ENCODE peak calls at places on chromosomes 12 and 14, in five cellular contexts. One of them, this sample, is unnamed.

GRCh38 chr12:27549801-27550652 is 26.0 kb downstream of the PPFIBP1 start:
- DNase-seq in CD8-positive, alpha-beta memory T cell: no peak
- DNase-seq in breast epithelium: peak; percentile 63
- DNase-seq in stomach: peak; percentile 81
- DNase-seq in pancreas: peak; percentile 92
- DNase-seq in this sample: peak; percentile 80

GRCh38 chr14:68978550-68978911 is 571 bp downstream of the ACTN1 start:
- DNase-seq in CD8-positive, alpha-beta memory T cell: no peak
- DNase-seq in breast epithelium: peak; percentile 80
- DNase-seq in stomach: peak; percentile 76
- DNase-seq in pancreas: peak; percentile 73
- DNase-seq in this sample: no peak

GRCh38 chr12:29110506-29111442 is 38.3 kb upstream of the FAR2 start:
- DNase-seq in CD8-positive, alpha-beta memory T cell: no peak
- DNase-seq in breast epithelium: no peak
- DNase-seq in stomach: no peak
- DNase-seq in pancreas: no peak
- DNase-seq in this sample: no peak

GRCh38 chr12:65825573-65826512 is 1.6 kb downstream of the HMGA2 start:
- DNase-seq in CD8-positive, alpha-beta memory T cell: no peak
- DNase-seq in breast epithelium: no peak
- DNase-seq in stomach: peak; percentile 45
- DNase-seq in pancreas: peak; percentile 20
- DNase-seq in this sample: no peak

GRCh38 chr14:101960225-101960624 is 4.1 kb upstream of the DYNC1H1 start:
- DNase-seq in CD8-positive, alpha-beta memory T cell: no peak
- DNase-seq in breast epithelium: no peak
- DNase-seq in stomach: no peak
- DNase-seq in pancreas: no peak
- DNase-seq in this sample: no peak

GRCh38 chr14:75476274-75476995 is 45.8 kb upstream of the BATF start:
- DNase-seq in CD8-positive, alpha-beta memory T cell: no peak
- DNase-seq in breast epithelium: no peak
- DNase-seq in stomach: peak; percentile 17
- DNase-seq in pancreas: no peak
- DNase-seq in this sample: no peak

GRCh38 chr12:2324375-2324774 is 271.6 kb downstream of the CACNA1C start:
- DNase-seq in CD8-positive, alpha-beta memory T cell: no peak
- DNase-seq in breast epithelium: no peak
- DNase-seq in stomach: peak; percentile 46
- DNase-seq in pancreas: peak; percentile 74
- DNase-seq in this sample: no peak

GRCh38 chr12:28369483-28369882 is 179.2 kb downstream of the CCDC91 start:
- DNase-seq in CD8-positive, alpha-beta memory T cell: no peak
- DNase-seq in breast epithelium: no peak
- DNase-seq in stomach: no peak
- DNase-seq in pancreas: no peak
- DNase-seq in this sample: no peak

GRCh38 chr12:2099595-2099994 is 46.8 kb downstream of the CACNA1C start:
- DNase-seq in CD8-positive, alpha-beta memory T cell: no peak
- DNase-seq in breast epithelium: no peak
- DNase-seq in stomach: no peak
- DNase-seq in pancreas: no peak
- DNase-seq in this sample: no peak

GRCh38 chr12:2958432-2959193 is 584 bp upstream of the TEAD4 start:
- DNase-seq in CD8-positive, alpha-beta memory T cell: no peak
- DNase-seq in breast epithelium: no peak
- DNase-seq in stomach: peak; percentile 54
- DNase-seq in pancreas: peak; percentile 78
- DNase-seq in this sample: peak; percentile 84

GRCh38 chr14:41668346-41668745 is 61.7 kb downstream of the LRFN5 start:
- DNase-seq in CD8-positive, alpha-beta memory T cell: no peak
- DNase-seq in breast epithelium: no peak
- DNase-seq in stomach: no peak
- DNase-seq in pancreas: no peak
- DNase-seq in this sample: no peak

GRCh38 chr12:55974308-55974724 is 438 bp downstream of the RAB5B start:
- DNase-seq in CD8-positive, alpha-beta memory T cell: peak; percentile 24
- DNase-seq in breast epithelium: peak; percentile 61
- DNase-seq in stomach: peak; percentile 54
- DNase-seq in pancreas: no peak
- DNase-seq in this sample: peak; percentile 36

GRCh38 chr14:23113346-23114119 is 5.5 kb downstream of the CEBPE start:
- DNase-seq in CD8-positive, alpha-beta memory T cell: no peak
- DNase-seq in breast epithelium: no peak
- DNase-seq in stomach: no peak
- DNase-seq in pancreas: no peak
- DNase-seq in this sample: no peak

GRCh38 chr14:38282941-38283340 is 27.0 kb upstream of the CLEC14A start:
- DNase-seq in CD8-positive, alpha-beta memory T cell: no peak
- DNase-seq in breast epithelium: no peak
- DNase-seq in stomach: no peak
- DNase-seq in pancreas: no peak
- DNase-seq in this sample: no peak

GRCh38 chr12:122867701-122868461 is 28.0 kb downstream of the VPS37B start:
- DNase-seq in CD8-positive, alpha-beta memory T cell: no peak
- DNase-seq in breast epithelium: peak; percentile 49
- DNase-seq in stomach: peak; percentile 95
- DNase-seq in pancreas: peak; percentile 90
- DNase-seq in this sample: peak; percentile 90

GRCh38 chr14:24313912-24314311 is 2.6 kb downstream of the LTB4R start:
- DNase-seq in CD8-positive, alpha-beta memory T cell: no peak
- DNase-seq in breast epithelium: no peak
- DNase-seq in stomach: no peak
- DNase-seq in pancreas: no peak
- DNase-seq in this sample: no peak

GRCh38 chr12:52644078-52644415 is 8.0 kb downstream of the KRT2 start:
- DNase-seq in CD8-positive, alpha-beta memory T cell: no peak
- DNase-seq in breast epithelium: no peak
- DNase-seq in stomach: no peak
- DNase-seq in pancreas: no peak
- DNase-seq in this sample: no peak

GRCh38 chr12:6606331-6607131 is 648 bp downstream of the CHD4 start:
- DNase-seq in CD8-positive, alpha-beta memory T cell: peak; percentile 58
- DNase-seq in breast epithelium: peak; percentile 56
- DNase-seq in stomach: peak; percentile 59
- DNase-seq in pancreas: peak; percentile 81
- DNase-seq in this sample: no peak

GRCh38 chr12:6602526-6602925 is 4.7 kb downstream of the CHD4 start:
- DNase-seq in CD8-positive, alpha-beta memory T cell: no peak
- DNase-seq in breast epithelium: no peak
- DNase-seq in stomach: no peak
- DNase-seq in pancreas: no peak
- DNase-seq in this sample: no peak

GRCh38 chr12:6603095-6603567 is 4.0 kb downstream of the CHD4 start:
- DNase-seq in CD8-positive, alpha-beta memory T cell: no peak
- DNase-seq in breast epithelium: no peak
- DNase-seq in stomach: no peak
- DNase-seq in pancreas: no peak
- DNase-seq in this sample: no peak

GRCh38 chr12:6605425-6606330 is 1.5 kb downstream of the CHD4 start:
- DNase-seq in CD8-positive, alpha-beta memory T cell: peak; percentile 39
- DNase-seq in breast epithelium: no peak
- DNase-seq in stomach: no peak
- DNase-seq in pancreas: no peak
- DNase-seq in this sample: peak; percentile 7

GRCh38 chr12:6604254-6605029 is 2.7 kb downstream of the CHD4 start:
- DNase-seq in CD8-positive, alpha-beta memory T cell: no peak
- DNase-seq in breast epithelium: no peak
- DNase-seq in stomach: no peak
- DNase-seq in pancreas: no peak
- DNase-seq in this sample: no peak
- H3K4me1 ChIP-seq in CD8-positive, alpha-beta memory T cell: peaks cover 53% of the 10 kb centered on the region
- H3K4me1 ChIP-seq in breast epithelium: peaks cover 22% of the 10 kb centered on the region
- H3K4me1 ChIP-seq in stomach: peaks cover 33% of the 10 kb centered on the region
- H3K4me1 ChIP-seq in pancreas: peaks cover 3% of the 10 kb centered on the region
- H3K4me1 ChIP-seq in this sample: peaks cover 23% of the 10 kb centered on the region

GRCh38 chr12:12403264-12404248 is 46.7 kb downstream of the BORCS5 start:
- DNase-seq in CD8-positive, alpha-beta memory T cell: no peak
- DNase-seq in breast epithelium: no peak
- DNase-seq in stomach: no peak
- DNase-seq in pancreas: no peak
- DNase-seq in this sample: no peak

GRCh38 chr12:12404297-12404696 is 47.4 kb downstream of the BORCS5 start:
- DNase-seq in CD8-positive, alpha-beta memory T cell: no peak
- DNase-seq in breast epithelium: no peak
- DNase-seq in stomach: no peak
- DNase-seq in pancreas: no peak
- DNase-seq in this sample: no peak

GRCh38 chr12:12408265-12408690 is 51.4 kb downstream of the BORCS5 start:
- DNase-seq in CD8-positive, alpha-beta memory T cell: no peak
- DNase-seq in breast epithelium: no peak
- DNase-seq in stomach: no peak
- DNase-seq in pancreas: no peak
- DNase-seq in this sample: no peak

GRCh38 chr12:12405882-12406281 is 49.0 kb downstream of the BORCS5 start:
- DNase-seq in CD8-positive, alpha-beta memory T cell: no peak
- DNase-seq in breast epithelium: peak; percentile 83
- DNase-seq in stomach: peak; percentile 92
- DNase-seq in pancreas: peak; percentile 89
- DNase-seq in this sample: no peak

GRCh38 chr12:12406762-12407161 is 49.9 kb downstream of the BORCS5 start:
- DNase-seq in CD8-positive, alpha-beta memory T cell: no peak
- DNase-seq in breast epithelium: no peak
- DNase-seq in stomach: no peak
- DNase-seq in pancreas: no peak
- DNase-seq in this sample: no peak
- H3K4me1 ChIP-seq in CD8-positive, alpha-beta memory T cell: peaks cover 18% of the 10 kb centered on the region
- H3K4me1 ChIP-seq in breast epithelium: peaks cover 7% of the 10 kb centered on the region
- H3K4me1 ChIP-seq in stomach: peaks cover 31% of the 10 kb centered on the region
- H3K4me1 ChIP-seq in pancreas: peaks cover 14% of the 10 kb centered on the region
- H3K4me1 ChIP-seq in this sample: no peaks in the 10 kb centered on the region

DNA sequence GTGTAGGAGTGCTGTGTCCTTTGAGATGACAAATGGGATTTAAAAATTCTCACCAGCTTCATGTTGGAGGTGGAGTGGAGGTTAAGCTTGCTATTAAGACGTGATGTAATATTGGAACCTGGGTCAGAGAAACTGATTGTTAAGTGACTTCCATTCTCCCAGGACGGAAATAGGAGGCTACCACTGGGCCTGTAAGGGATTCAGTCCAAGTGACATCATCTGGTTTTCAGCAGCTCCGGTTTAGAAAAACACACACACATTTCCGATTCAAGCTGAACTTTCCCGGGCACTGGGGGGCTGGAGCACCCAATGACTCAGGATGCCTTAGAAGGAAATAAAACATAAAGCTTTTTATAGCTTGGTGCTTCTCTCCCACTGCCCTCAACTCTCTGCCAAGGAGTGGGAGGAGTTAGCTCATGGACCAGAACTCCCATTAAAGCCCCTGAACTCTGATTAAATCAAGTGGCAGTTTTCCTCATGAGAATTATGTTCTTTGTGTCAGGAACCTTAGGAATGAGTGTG is 12.4 kb downstream of the CALM1 start:
- DNase-seq in CD8-positive, alpha-beta memory T cell: no peak
- DNase-seq in breast epithelium: no peak
- DNase-seq in stomach: no peak
- DNase-seq in pancreas: no peak
- DNase-seq in this sample: peak; percentile 71
- H3K4me1 ChIP-seq in CD8-positive, alpha-beta memory T cell: no peaks in the 10 kb centered on the region
- H3K4me1 ChIP-seq in breast epithelium: no peaks in the 10 kb centered on the region
- H3K4me1 ChIP-seq in stomach: peaks cover 23% of the 10 kb centered on the region
- H3K4me1 ChIP-seq in pancreas: no peaks in the 10 kb centered on the region
- H3K4me1 ChIP-seq in this sample: no peaks in the 10 kb centered on the region

GRCh38 chr12:132665794-132666193 is 21.3 kb downstream of the POLE start:
- DNase-seq in CD8-positive, alpha-beta memory T cell: no peak
- DNase-seq in breast epithelium: no peak
- DNase-seq in stomach: no peak
- DNase-seq in pancreas: no peak
- DNase-seq in this sample: no peak
- H3K4me1 ChIP-seq in CD8-positive, alpha-beta memory T cell: no peaks in the 10 kb centered on the region
- H3K4me1 ChIP-seq in breast epithelium: no peaks in the 10 kb centered on the region
- H3K4me1 ChIP-seq in stomach: no peaks in the 10 kb centered on the region
- H3K4me1 ChIP-seq in pancreas: no peaks in the 10 kb centered on the region
- H3K4me1 ChIP-seq in this sample: no peaks in the 10 kb centered on the region

GRCh38 chr14:70660967-70661871 is 19.5 kb downstream of the TTC9 start:
- DNase-seq in CD8-positive, alpha-beta memory T cell: peak; percentile 13
- DNase-seq in breast epithelium: no peak
- DNase-seq in stomach: peak; percentile 80
- DNase-seq in pancreas: no peak
- DNase-seq in this sample: no peak
- H3K4me1 ChIP-seq in CD8-positive, alpha-beta memory T cell: peaks cover 82% of the 10 kb centered on the region
- H3K4me1 ChIP-seq in breast epithelium: peaks cover 22% of the 10 kb centered on the region
- H3K4me1 ChIP-seq in stomach: peaks cover 21% of the 10 kb centered on the region
- H3K4me1 ChIP-seq in pancreas: no peaks in the 10 kb centered on the region
- H3K4me1 ChIP-seq in this sample: peaks cover 19% of the 10 kb centered on the region